ENCODE peak calls at places on chromosomes 5 and 9, in seven cellular contexts. R is mesendoderm; S is endothelial cell; Y is T-helper 9 cell; G is activated T-cell treated with anti-CD3 and anti-CD28 coated beads, Interleukin-2, amount 50 U/mL, for 4 hours; O is right cardiac atrium; I is nucleus accumbens. M is an unnamed sample.

GRCh38 chr9:109453210-109453842 is 44.8 kb downstream of the PTPN3 start:
- DNase-seq in R (peak; percentile 91), S (no peak), Y (no peak), G (no peak), O (no peak), I (no peak), M (no peak)

GRCh38 chr9:133727876-133728441 is 10.2 kb downstream of the SARDH start:
- DNase-seq in R (no peak), S (no peak), Y (no peak), G (no peak), O (no peak), I (no peak), M (no peak)

GRCh38 chr9:20307662-20308061 is 314.6 kb downstream of the MLLT3 start:
- DNase-seq in R (no peak), S (no peak), Y (no peak), G (no peak), O (no peak), I (no peak), M (no peak)

GRCh38 chr9:120265791-120266190 is 314.2 kb downstream of the CDK5RAP2 start:
- DNase-seq in R (no peak), S (no peak), Y (no peak), G (no peak), O (peak; percentile 63), I (no peak), M (no peak)

GRCh38 chr9:116101516-116101915 is 52.1 kb upstream of the PAPPA start:
- DNase-seq in R (no peak), S (no peak), Y (no peak), G (no peak), O (no peak), I (no peak), M (no peak)

GRCh38 chr5:1633605-1634336 is 110.0 kb upstream of the LPCAT1 start:
- DNase-seq in R (peak; percentile 94), S (peak; percentile 75), Y (peak; percentile 41), G (peak; percentile 56), O (peak; percentile 86), I (peak; percentile 80), M (peak; percentile 85)

GRCh38 chr5:67195406-67196275 is 958 bp downstream of the CD180 start:
- DNase-seq in R (no peak), S (no peak), Y (no peak), G (no peak), O (no peak), I (no peak), M (no peak)

GRCh38 chr5:180594311-180595045 is 3.2 kb upstream of the SCGB3A1 start:
- DNase-seq in R (no peak), S (no peak), Y (no peak), G (no peak), O (no peak), I (no peak), M (no peak)

GRCh38 chr9:84322830-84323229 is 17.7 kb downstream of the SLC28A3 start:
- DNase-seq in R (no peak), S (no peak), Y (no peak), G (no peak), O (no peak), I (no peak), M (no peak)

GRCh38 chr5:171845857-171846785 is 60.5 kb downstream of the SMIM23 start:
- DNase-seq in R (peak; percentile 48), S (no peak), Y (no peak), G (no peak), O (peak; percentile 46), I (no peak), M (no peak)

GRCh38 chr5:73729329-73729728 is 103.3 kb downstream of the ARHGEF28 start:
- DNase-seq in R (no peak), S (no peak), Y (no peak), G (no peak), O (no peak), I (no peak), M (no peak)

GRCh38 chr5:145237843-145238242 is 597.3 kb downstream of the PRELID2 start:
- DNase-seq in R (peak; percentile 88), S (peak; percentile 69), Y (no peak), G (no peak), O (no peak), I (no peak), M (no peak)

GRCh38 chr9:91644433-91644832 is 220.8 kb upstream of the NFIL3 start:
- DNase-seq in R (no peak), S (no peak), Y (no peak), G (no peak), O (no peak), I (no peak), M (no peak)

GRCh38 chr5:79750611-79751510 is 61.2 kb downstream of the CMYA5 start:
- DNase-seq in R (no peak), S (no peak), Y (no peak), G (no peak), O (no peak), I (no peak), M (no peak)

GRCh38 chr9:36891341-36891811 is 142.7 kb downstream of the PAX5 start:
- DNase-seq in R (peak; percentile 60), S (no peak), Y (no peak), G (no peak), O (no peak), I (no peak), M (no peak)

GRCh38 chr9:95788011-95788410 is 87.5 kb upstream of the ERCC6L2 start:
- DNase-seq in R (peak; percentile 90), S (no peak), Y (no peak), G (no peak), O (no peak), I (no peak), M (no peak)

GRCh38 chr5:56172225-56172624 is 60.9 kb downstream of the ANKRD55 start:
- DNase-seq in R (no peak), S (no peak), Y (no peak), G (no peak), O (no peak), I (no peak), M (no peak)

GRCh38 chr5:82544004-82544403 is 265.9 kb upstream of the RPS23 start:
- DNase-seq in R (no peak), S (no peak), Y (no peak), G (no peak), O (no peak), I (no peak), M (no peak)

GRCh38 chr5:157457391-157457790 is 2.6 kb upstream of the NIPAL4 start:
- DNase-seq in R (no peak), S (no peak), Y (no peak), G (no peak), O (no peak), I (no peak), M (no peak)

GRCh38 chr5:167593706-167594105 is 697.7 kb upstream of the WWC1 start:
- DNase-seq in R (no peak), S (no peak), Y (no peak), G (no peak), O (no peak), I (no peak), M (no peak)

GRCh38 chr9:135666534-135667402 is 3.7 kb downstream of the LCN9 start:
- DNase-seq in R (no peak), S (no peak), Y (no peak), G (no peak), O (no peak), I (no peak), M (no peak)

GRCh38 chr9:331197-331596 is 116.5 kb downstream of the DOCK8 start:
- DNase-seq in R (no peak), S (no peak), Y (no peak), G (no peak), O (no peak), I (no peak), M (no peak)

GRCh38 chr5:181241393-181241975 is 2.2 kb downstream of the RACK1 start:
- DNase-seq in R (peak; percentile 56), S (no peak), Y (no peak), G (no peak), O (no peak), I (no peak), M (no peak)

GRCh38 chr9:29556317-29556716 is 1983.0 kb upstream of the C9orf72 start:
- DNase-seq in R (peak; percentile 2), S (no peak), Y (no peak), G (no peak), O (no peak), I (no peak), M (no peak)

GRCh38 chr9:1353291-1353690 is 303.1 kb downstream of the DMRT2 start:
- DNase-seq in R (no peak), S (no peak), Y (no peak), G (no peak), O (no peak), I (no peak), M (no peak)

GRCh38 chr9:20314981-20315380 is 307.3 kb downstream of the MLLT3 start:
- DNase-seq in R (no peak), S (no peak), Y (no peak), G (no peak), O (no peak), I (no peak), M (no peak)

GRCh38 chr5:90289837-90290236 is 119.7 kb downstream of the CETN3 start:
- DNase-seq in R (peak; percentile 6), S (no peak), Y (no peak), G (no peak), O (no peak), I (no peak), M (no peak)

GRCh38 chr9:2180171-2180570 is 165.0 kb downstream of the SMARCA2 start:
- DNase-seq in R (peak; percentile 26), S (no peak), Y (no peak), G (no peak), O (no peak), I (no peak), M (no peak)

GRCh38 chr9:98192503-98193335 is at the start of gene CORO2A:
- DNase-seq in R (peak; percentile 92), S (peak; percentile 76), Y (peak; percentile 65), G (peak; percentile 62), O (peak; percentile 69), I (peak; percentile 40), M (peak; percentile 18)

GRCh38 chr9:131585375-131585774 is 40.1 kb downstream of the PRRT1B start:
- DNase-seq in R (no peak), S (no peak), Y (no peak), G (no peak), O (no peak), I (no peak), M (no peak)

GRCh38 chr9:95112436-95113280 is 204.9 kb downstream of the FANCC start:
- DNase-seq in R (no peak), S (no peak), Y (no peak), G (no peak), O (no peak), I (no peak), M (no peak)

GRCh38 chr5:163718256-163718655 is 212.8 kb downstream of the MAT2B start:
- DNase-seq in R (no peak), S (no peak), Y (no peak), G (no peak), O (no peak), I (no peak), M (no peak)

GRCh38 chr9:119216891-119217290 is 152.3 kb downstream of the BRINP1 start:
- DNase-seq in R (no peak), S (no peak), Y (no peak), G (no peak), O (peak; percentile 58), I (no peak), M (no peak)

GRCh38 chr9:129131300-129132145 is 20.3 kb downstream of the PTPA start:
- DNase-seq in R (peak; percentile 71), S (peak; percentile 90), Y (peak; percentile 82), G (peak; percentile 88), O (peak; percentile 78), I (peak; percentile 62), M (peak; percentile 34)

GRCh38 chr9:976258-976804 is at the start of gene DMRT3:
- DNase-seq in R (peak; percentile 79), S (peak; percentile 36), Y (no peak), G (no peak), O (no peak), I (no peak), M (no peak)

GRCh38 chr5:64811050-64811640 is 42.4 kb downstream of the CWC27 start:
- DNase-seq in R (peak; percentile 64), S (peak; percentile 6), Y (no peak), G (no peak), O (no peak), I (no peak), M (no peak)

GRCh38 chr5:128536861-128537305 is 1.2 kb downstream of the FBN2 start:
- DNase-seq in R (peak; percentile 85), S (peak; percentile 23), Y (no peak), G (no peak), O (no peak), I (no peak), M (no peak)

GRCh38 chr9:116377179-116377790 is 223.7 kb downstream of the PAPPA start:
- DNase-seq in R (peak; percentile 51), S (no peak), Y (no peak), G (no peak), O (no peak), I (no peak), M (no peak)